ENCODE peak calls at places on chromosome 20, in seven cellular contexts. One of them, this sample, is unnamed.
A peak's percentile ranks its signal among the peaks of the same experiment; 100 is the strongest.

GRCh38 chr20:47665221-47665991 is 119.9 kb downstream of the SULF2 start:
- DNase-seq in T-helper 17 cell: no peak
- DNase-seq in GM23338: no peak
- DNase-seq in sigmoid colon: no peak
- DNase-seq in AG08395: no peak
- DNase-seq in mesendoderm: no peak
- DNase-seq in aorta: no peak
- DNase-seq in this sample: no peak

GRCh38 chr20:17525650-17526049 is 5.5 kb downstream of the BFSP1 start:
- DNase-seq in T-helper 17 cell: no peak
- DNase-seq in GM23338: peak; percentile 79
- DNase-seq in sigmoid colon: no peak
- DNase-seq in AG08395: no peak
- DNase-seq in mesendoderm: peak; percentile 84
- DNase-seq in aorta: no peak
- DNase-seq in this sample: no peak

GRCh38 chr20:3734111-3734843 is 1.8 kb downstream of the HSPA12B start:
- DNase-seq in T-helper 17 cell: no peak
- DNase-seq in GM23338: no peak
- DNase-seq in sigmoid colon: peak; percentile 71
- DNase-seq in AG08395: no peak
- DNase-seq in mesendoderm: no peak
- DNase-seq in aorta: no peak
- DNase-seq in this sample: no peak

GRCh38 chr20:46200582-46201570 is 82.8 kb downstream of the CD40 start:
- DNase-seq in T-helper 17 cell: no peak
- DNase-seq in GM23338: peak; percentile 57
- DNase-seq in sigmoid colon: no peak
- DNase-seq in AG08395: no peak
- DNase-seq in mesendoderm: no peak
- DNase-seq in aorta: no peak
- DNase-seq in this sample: no peak

GRCh38 chr20:53077373-53078205 is 105.4 kb downstream of the TSHZ2 start:
- DNase-seq in T-helper 17 cell: no peak
- DNase-seq in GM23338: no peak
- DNase-seq in sigmoid colon: no peak
- DNase-seq in AG08395: peak; percentile 48
- DNase-seq in mesendoderm: no peak
- DNase-seq in aorta: no peak
- DNase-seq in this sample: no peak

GRCh38 chr20:22805219-22805618 is 220.8 kb upstream of the FOXA2 start:
- DNase-seq in T-helper 17 cell: no peak
- DNase-seq in GM23338: peak; percentile 42
- DNase-seq in sigmoid colon: no peak
- DNase-seq in AG08395: peak; percentile 69
- DNase-seq in mesendoderm: peak; percentile 60
- DNase-seq in aorta: peak; percentile 77
- DNase-seq in this sample: no peak

GRCh38 chr20:14477125-14477524 is 139.7 kb upstream of the FLRT3 start:
- DNase-seq in T-helper 17 cell: no peak
- DNase-seq in GM23338: no peak
- DNase-seq in sigmoid colon: no peak
- DNase-seq in AG08395: peak; percentile 65
- DNase-seq in mesendoderm: no peak
- DNase-seq in aorta: no peak
- DNase-seq in this sample: no peak

GRCh38 chr20:41058007-41058673 is 29.5 kb downstream of the TOP1 start:
- DNase-seq in T-helper 17 cell: no peak
- DNase-seq in GM23338: no peak
- DNase-seq in sigmoid colon: no peak
- DNase-seq in AG08395: peak; percentile 51
- DNase-seq in mesendoderm: peak; percentile 69
- DNase-seq in aorta: no peak
- DNase-seq in this sample: no peak

GRCh38 chr20:10654630-10655029 is 19.2 kb downstream of the JAG1 start:
- DNase-seq in T-helper 17 cell: no peak
- DNase-seq in GM23338: peak; percentile 85
- DNase-seq in sigmoid colon: no peak
- DNase-seq in AG08395: no peak
- DNase-seq in mesendoderm: peak; percentile 65
- DNase-seq in aorta: no peak
- DNase-seq in this sample: no peak

GRCh38 chr20:34525709-34526416 is 9.6 kb downstream of the DYNLRB1 start:
- DNase-seq in T-helper 17 cell: no peak
- DNase-seq in GM23338: no peak
- DNase-seq in sigmoid colon: peak; percentile 95
- DNase-seq in AG08395: peak; percentile 97
- DNase-seq in mesendoderm: peak; percentile 51
- DNase-seq in aorta: peak; percentile 87
- DNase-seq in this sample: no peak

GRCh38 chr20:10800288-10800687 is 126.5 kb upstream of the JAG1 start:
- DNase-seq in T-helper 17 cell: no peak
- DNase-seq in GM23338: no peak
- DNase-seq in sigmoid colon: no peak
- DNase-seq in AG08395: no peak
- DNase-seq in mesendoderm: no peak
- DNase-seq in aorta: no peak
- DNase-seq in this sample: no peak

GRCh38 chr20:19565721-19566120 is 192.3 kb upstream of the RIN2 start:
- DNase-seq in T-helper 17 cell: no peak
- DNase-seq in GM23338: no peak
- DNase-seq in sigmoid colon: no peak
- DNase-seq in AG08395: no peak
- DNase-seq in mesendoderm: no peak
- DNase-seq in aorta: no peak
- DNase-seq in this sample: no peak

GRCh38 chr20:18397090-18397489 is 69.7 kb downstream of the DZANK1 start:
- DNase-seq in T-helper 17 cell: no peak
- DNase-seq in GM23338: no peak
- DNase-seq in sigmoid colon: no peak
- DNase-seq in AG08395: no peak
- DNase-seq in mesendoderm: no peak
- DNase-seq in aorta: no peak
- DNase-seq in this sample: no peak

GRCh38 chr20:9884666-9885065 is 45.8 kb upstream of the PAK5 start:
- DNase-seq in T-helper 17 cell: no peak
- DNase-seq in GM23338: peak; percentile 43
- DNase-seq in sigmoid colon: no peak
- DNase-seq in AG08395: no peak
- DNase-seq in mesendoderm: peak; percentile 28
- DNase-seq in aorta: no peak
- DNase-seq in this sample: no peak

GRCh38 chr20:58718729-58719128 is 26.1 kb downstream of the NPEPL1 start:
- DNase-seq in T-helper 17 cell: no peak
- DNase-seq in GM23338: no peak
- DNase-seq in sigmoid colon: peak; percentile 37
- DNase-seq in AG08395: no peak
- DNase-seq in mesendoderm: no peak
- DNase-seq in aorta: no peak
- DNase-seq in this sample: no peak

GRCh38 chr20:1888796-1889463 is 6.3 kb upstream of the SIRPA start:
- DNase-seq in T-helper 17 cell: no peak
- DNase-seq in GM23338: no peak
- DNase-seq in sigmoid colon: peak; percentile 71
- DNase-seq in AG08395: peak; percentile 59
- DNase-seq in mesendoderm: peak; percentile 59
- DNase-seq in aorta: no peak
- DNase-seq in this sample: no peak

GRCh38 chr20:49397525-49397924 is 84.9 kb downstream of the KCNB1 start:
- DNase-seq in T-helper 17 cell: no peak
- DNase-seq in GM23338: no peak
- DNase-seq in sigmoid colon: no peak
- DNase-seq in AG08395: peak; percentile 74
- DNase-seq in mesendoderm: no peak
- DNase-seq in aorta: peak; percentile 55
- DNase-seq in this sample: no peak

GRCh38 chr20:51760905-51761544 is 7.2 kb downstream of the ATP9A start:
- DNase-seq in T-helper 17 cell: no peak
- DNase-seq in GM23338: peak; percentile 46
- DNase-seq in sigmoid colon: no peak
- DNase-seq in AG08395: peak; percentile 31
- DNase-seq in mesendoderm: peak; percentile 24
- DNase-seq in aorta: no peak
- DNase-seq in this sample: no peak

GRCh38 chr20:57568088-57568896 is 7.4 kb downstream of the PCK1 start:
- DNase-seq in T-helper 17 cell: no peak
- DNase-seq in GM23338: no peak
- DNase-seq in sigmoid colon: no peak
- DNase-seq in AG08395: no peak
- DNase-seq in mesendoderm: no peak
- DNase-seq in aorta: no peak
- DNase-seq in this sample: no peak

GRCh38 chr20:24497851-24498250 is 28.4 kb downstream of the SYNDIG1 start:
- DNase-seq in T-helper 17 cell: no peak
- DNase-seq in GM23338: no peak
- DNase-seq in sigmoid colon: peak; percentile 42
- DNase-seq in AG08395: no peak
- DNase-seq in mesendoderm: no peak
- DNase-seq in aorta: no peak
- DNase-seq in this sample: no peak